ENCODE peak calls at places on chromosomes 5 and 9, in eight cellular contexts. One of them, this sample, is unnamed.
A peak's percentile ranks its signal among the peaks of the same experiment; 100 is the strongest.

GRCh38 chr5:56200856-56201638 is 32.1 kb downstream of the ANKRD55 start:
- DNase-seq in HepG2: peak; percentile 88
- DNase-seq in stomach: peak; percentile 76
- DNase-seq in prostate gland: peak; percentile 58
- DNase-seq in transverse colon: peak; percentile 64
- DNase-seq in upper lobe of left lung: peak; percentile 77
- DNase-seq in breast epithelium: peak; percentile 24
- DNase-seq in esophagus muscularis mucosa: no peak
- DNase-seq in this sample: no peak

GRCh38 chr5:135738564-135738875 is 95.9 kb upstream of the SLC25A48 start:
- DNase-seq in HepG2: no peak
- DNase-seq in stomach: no peak
- DNase-seq in prostate gland: no peak
- DNase-seq in transverse colon: no peak
- DNase-seq in upper lobe of left lung: no peak
- DNase-seq in breast epithelium: no peak
- DNase-seq in esophagus muscularis mucosa: peak; percentile 90
- DNase-seq in this sample: peak; percentile 20

GRCh38 chr9:85941966-85942912 is 1.3 kb downstream of the NAA35 start:
- DNase-seq in HepG2: no peak
- DNase-seq in stomach: no peak
- DNase-seq in prostate gland: peak; percentile 23
- DNase-seq in transverse colon: peak; percentile 28
- DNase-seq in upper lobe of left lung: no peak
- DNase-seq in breast epithelium: no peak
- DNase-seq in esophagus muscularis mucosa: no peak
- DNase-seq in this sample: no peak

GRCh38 chr9:123326662-123327093 is 29.3 kb upstream of the CRB2 start:
- DNase-seq in HepG2: no peak
- DNase-seq in stomach: no peak
- DNase-seq in prostate gland: no peak
- DNase-seq in transverse colon: no peak
- DNase-seq in upper lobe of left lung: peak; percentile 45
- DNase-seq in breast epithelium: no peak
- DNase-seq in esophagus muscularis mucosa: no peak
- DNase-seq in this sample: no peak

GRCh38 chr5:33315170-33315569 is 125.6 kb upstream of the TARS1 start:
- DNase-seq in HepG2: no peak
- DNase-seq in stomach: no peak
- DNase-seq in prostate gland: no peak
- DNase-seq in transverse colon: no peak
- DNase-seq in upper lobe of left lung: no peak
- DNase-seq in breast epithelium: no peak
- DNase-seq in esophagus muscularis mucosa: no peak
- DNase-seq in this sample: no peak

GRCh38 chr5:159704160-159704559 is 212.1 kb upstream of the ADRA1B start:
- DNase-seq in HepG2: no peak
- DNase-seq in stomach: no peak
- DNase-seq in prostate gland: no peak
- DNase-seq in transverse colon: no peak
- DNase-seq in upper lobe of left lung: no peak
- DNase-seq in breast epithelium: no peak
- DNase-seq in esophagus muscularis mucosa: no peak
- DNase-seq in this sample: no peak

GRCh38 chr9:114497727-114498382 is 7.4 kb downstream of the WHRN start:
- DNase-seq in HepG2: no peak
- DNase-seq in stomach: no peak
- DNase-seq in prostate gland: no peak
- DNase-seq in transverse colon: no peak
- DNase-seq in upper lobe of left lung: no peak
- DNase-seq in breast epithelium: no peak
- DNase-seq in esophagus muscularis mucosa: no peak
- DNase-seq in this sample: no peak

GRCh38 chr5:34409376-34409775 is 246.8 kb upstream of the RAI14 start:
- DNase-seq in HepG2: no peak
- DNase-seq in stomach: no peak
- DNase-seq in prostate gland: no peak
- DNase-seq in transverse colon: no peak
- DNase-seq in upper lobe of left lung: no peak
- DNase-seq in breast epithelium: no peak
- DNase-seq in esophagus muscularis mucosa: no peak
- DNase-seq in this sample: no peak

GRCh38 chr5:75243100-75243499 is 6.4 kb upstream of the ANKRD31 start:
- DNase-seq in HepG2: no peak
- DNase-seq in stomach: no peak
- DNase-seq in prostate gland: no peak
- DNase-seq in transverse colon: no peak
- DNase-seq in upper lobe of left lung: no peak
- DNase-seq in breast epithelium: no peak
- DNase-seq in esophagus muscularis mucosa: no peak
- DNase-seq in this sample: no peak

GRCh38 chr5:172731286-172732073 is 39.5 kb downstream of the DUSP1 start:
- DNase-seq in HepG2: peak; percentile 79
- DNase-seq in stomach: peak; percentile 83
- DNase-seq in prostate gland: peak; percentile 89
- DNase-seq in transverse colon: no peak
- DNase-seq in upper lobe of left lung: peak; percentile 85
- DNase-seq in breast epithelium: peak; percentile 90
- DNase-seq in esophagus muscularis mucosa: no peak
- DNase-seq in this sample: peak; percentile 84

GRCh38 chr9:137316012-137316981 is 14.2 kb upstream of the NRARP start:
- DNase-seq in HepG2: no peak
- DNase-seq in stomach: peak; percentile 59
- DNase-seq in prostate gland: no peak
- DNase-seq in transverse colon: peak; percentile 66
- DNase-seq in upper lobe of left lung: no peak
- DNase-seq in breast epithelium: no peak
- DNase-seq in esophagus muscularis mucosa: no peak
- DNase-seq in this sample: peak; percentile 65

GRCh38 chr9:68949271-68950000 is 64.5 kb downstream of the PRKACG start:
- DNase-seq in HepG2: no peak
- DNase-seq in stomach: no peak
- DNase-seq in prostate gland: peak; percentile 41
- DNase-seq in transverse colon: peak; percentile 34
- DNase-seq in upper lobe of left lung: no peak
- DNase-seq in breast epithelium: peak; percentile 31
- DNase-seq in esophagus muscularis mucosa: no peak
- DNase-seq in this sample: no peak

DNA sequence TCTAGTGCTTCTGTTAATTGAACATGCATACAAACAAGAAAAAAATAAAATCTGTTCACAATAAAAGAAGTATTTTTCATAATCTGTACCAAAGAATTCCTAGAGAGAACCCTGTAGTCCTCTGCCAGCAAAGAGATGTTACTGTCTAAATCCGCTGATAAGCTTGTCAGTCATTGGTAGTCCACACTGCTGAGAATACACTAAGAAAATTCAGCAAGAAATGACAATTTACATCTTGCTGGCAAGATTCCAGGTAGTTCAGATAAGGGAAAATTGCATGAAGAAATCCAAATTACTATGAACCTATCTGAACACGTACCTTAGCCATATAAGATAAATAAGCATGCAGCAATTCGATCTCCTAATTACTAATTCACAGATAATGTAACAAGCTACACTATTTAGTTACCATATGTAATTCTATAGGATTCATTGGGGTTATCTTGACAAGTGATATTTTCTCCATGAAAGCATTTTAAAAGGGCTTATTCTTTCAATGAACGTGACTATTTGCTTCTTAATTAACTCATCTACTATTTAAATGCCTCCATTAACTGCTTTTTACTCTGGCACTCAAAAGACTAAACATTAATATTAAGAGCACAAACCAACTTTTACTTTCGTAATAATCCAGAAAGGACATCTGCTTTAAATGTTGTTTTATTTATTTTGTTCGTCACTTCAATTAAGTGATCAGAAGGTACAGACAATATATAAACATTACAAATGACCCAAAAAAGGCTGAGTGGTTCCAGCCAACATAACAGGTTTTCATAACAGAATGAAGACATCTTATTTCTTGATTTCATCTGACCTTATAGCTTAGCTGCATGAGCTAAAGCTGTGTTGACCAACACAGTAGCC is 9.7 kb downstream of the MPDZ start:
- DNase-seq in HepG2: no peak
- DNase-seq in stomach: no peak
- DNase-seq in prostate gland: no peak
- DNase-seq in transverse colon: no peak
- DNase-seq in upper lobe of left lung: no peak
- DNase-seq in breast epithelium: no peak
- DNase-seq in esophagus muscularis mucosa: no peak
- DNase-seq in this sample: no peak
- H3K27ac ChIP-seq in HepG2: no peak overlapping the region
- H3K27ac ChIP-seq in stomach: no peak overlapping the region
- H3K27ac ChIP-seq in prostate gland: no peak overlapping the region
- H3K27ac ChIP-seq in transverse colon: no peak overlapping the region
- H3K27ac ChIP-seq in upper lobe of left lung: no peak overlapping the region
- H3K27ac ChIP-seq in breast epithelium: no peak overlapping the region
- H3K27ac ChIP-seq in esophagus muscularis mucosa: no peak overlapping the region
- H3K27ac ChIP-seq in this sample: no peak overlapping the region

GRCh38 chr5:120450910-120451309 is 13.2 kb upstream of the PRR16 start:
- DNase-seq in HepG2: no peak
- DNase-seq in stomach: no peak
- DNase-seq in prostate gland: no peak
- DNase-seq in transverse colon: no peak
- DNase-seq in upper lobe of left lung: no peak
- DNase-seq in breast epithelium: no peak
- DNase-seq in esophagus muscularis mucosa: no peak
- DNase-seq in this sample: no peak
- TF ChIP-seq POLR2A in HepG2: no peak
- TF ChIP-seq POLR2A in stomach: no peak
- TF ChIP-seq POLR2A in prostate gland: no peak
- TF ChIP-seq POLR2A in transverse colon: no peak
- TF ChIP-seq POLR2A in upper lobe of left lung: no peak
- TF ChIP-seq POLR2A in breast epithelium: no peak
- TF ChIP-seq POLR2A in esophagus muscularis mucosa: no peak
- TF ChIP-seq POLR2A in this sample: no peak

GRCh38 chr5:72476721-72477120 is 30.5 kb downstream of the ZNF366 start:
- DNase-seq in HepG2: no peak
- DNase-seq in stomach: no peak
- DNase-seq in prostate gland: no peak
- DNase-seq in transverse colon: no peak
- DNase-seq in upper lobe of left lung: no peak
- DNase-seq in breast epithelium: no peak
- DNase-seq in esophagus muscularis mucosa: no peak
- DNase-seq in this sample: no peak

GRCh38 chr5:72477644-72478043 is 29.6 kb downstream of the ZNF366 start:
- DNase-seq in HepG2: no peak
- DNase-seq in stomach: no peak
- DNase-seq in prostate gland: no peak
- DNase-seq in transverse colon: no peak
- DNase-seq in upper lobe of left lung: no peak
- DNase-seq in breast epithelium: no peak
- DNase-seq in esophagus muscularis mucosa: no peak
- DNase-seq in this sample: no peak

GRCh38 chr5:72478276-72478675 is 28.9 kb downstream of the ZNF366 start:
- DNase-seq in HepG2: no peak
- DNase-seq in stomach: no peak
- DNase-seq in prostate gland: no peak
- DNase-seq in transverse colon: no peak
- DNase-seq in upper lobe of left lung: no peak
- DNase-seq in breast epithelium: no peak
- DNase-seq in esophagus muscularis mucosa: no peak
- DNase-seq in this sample: no peak

GRCh38 chr5:72477176-72477575 is 30.0 kb downstream of the ZNF366 start:
- DNase-seq in HepG2: no peak
- DNase-seq in stomach: no peak
- DNase-seq in prostate gland: no peak
- DNase-seq in transverse colon: no peak
- DNase-seq in upper lobe of left lung: no peak
- DNase-seq in breast epithelium: no peak
- DNase-seq in esophagus muscularis mucosa: no peak
- DNase-seq in this sample: no peak

DNA sequence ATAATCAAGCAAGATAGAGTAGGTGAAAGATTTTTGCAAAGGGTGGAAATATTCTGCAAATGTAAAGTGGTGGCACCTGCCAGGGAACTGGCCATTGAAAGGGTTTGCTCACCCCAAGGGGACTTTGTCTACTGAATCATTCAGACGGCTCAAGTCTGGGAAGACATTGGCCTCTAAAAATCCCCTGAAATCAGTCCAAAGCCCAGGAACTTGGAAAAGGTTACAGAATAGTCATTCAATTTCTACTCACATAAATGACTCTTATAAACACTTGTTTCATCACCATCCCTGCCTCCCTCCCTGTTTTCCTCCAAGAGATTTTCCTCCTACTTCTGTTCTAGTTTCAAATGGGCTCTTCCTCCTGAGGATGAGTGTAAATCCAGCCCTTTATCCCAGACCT is 28.5 kb downstream of the ZNF366 start:
- DNase-seq in HepG2: no peak
- DNase-seq in stomach: no peak
- DNase-seq in prostate gland: no peak
- DNase-seq in transverse colon: no peak
- DNase-seq in upper lobe of left lung: no peak
- DNase-seq in breast epithelium: no peak
- DNase-seq in esophagus muscularis mucosa: no peak
- DNase-seq in this sample: no peak
- TF ChIP-seq POLR2AphosphoS5 in HepG2: no peak
- TF ChIP-seq POLR2AphosphoS5 in stomach: no peak
- TF ChIP-seq POLR2AphosphoS5 in prostate gland: no peak
- TF ChIP-seq POLR2AphosphoS5 in transverse colon: no peak
- TF ChIP-seq POLR2AphosphoS5 in upper lobe of left lung: no peak
- TF ChIP-seq POLR2AphosphoS5 in breast epithelium: no peak
- TF ChIP-seq POLR2AphosphoS5 in esophagus muscularis mucosa: no peak
- TF ChIP-seq POLR2AphosphoS5 in this sample: no peak

DNA sequence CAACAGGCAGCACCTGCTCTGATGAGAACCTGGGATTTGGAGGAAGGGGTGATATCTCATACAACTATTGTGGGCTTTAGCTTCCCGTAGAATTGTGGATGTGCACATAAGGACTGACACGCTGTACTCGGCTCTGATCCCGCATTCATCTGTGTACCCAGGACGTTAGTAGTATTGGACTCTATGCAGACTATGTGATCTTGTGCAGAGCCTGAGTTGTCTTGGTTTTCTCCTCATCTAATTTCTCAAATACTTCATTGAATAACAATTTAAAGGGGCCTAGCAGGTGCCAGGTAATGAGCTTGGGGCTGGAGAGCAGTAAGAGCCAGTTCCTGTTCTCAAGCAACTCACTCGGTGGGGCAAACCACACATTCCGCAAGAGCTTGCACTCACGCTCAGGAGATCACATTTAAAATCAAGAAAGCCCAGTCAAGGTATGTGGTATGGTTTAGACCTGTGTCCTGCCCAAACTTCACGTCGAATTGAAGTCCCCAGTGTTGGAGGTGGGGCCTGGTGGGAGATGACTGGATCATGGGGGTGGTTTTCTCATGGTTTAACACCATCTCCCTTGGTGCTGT is 14.8 kb downstream of the C5orf15 start:
- DNase-seq in HepG2: no peak
- DNase-seq in stomach: no peak
- DNase-seq in prostate gland: no peak
- DNase-seq in transverse colon: no peak
- DNase-seq in upper lobe of left lung: no peak
- DNase-seq in breast epithelium: no peak
- DNase-seq in esophagus muscularis mucosa: no peak
- DNase-seq in this sample: no peak
- H3K27ac ChIP-seq in HepG2: no peak overlapping the region
- H3K27ac ChIP-seq in stomach: peak overlapping the region; percentile 80
- H3K27ac ChIP-seq in prostate gland: peak overlapping the region; percentile 46
- H3K27ac ChIP-seq in transverse colon: peak overlapping the region; percentile 43
- H3K27ac ChIP-seq in upper lobe of left lung: peak overlapping the region; percentile 66
- H3K27ac ChIP-seq in breast epithelium: peak overlapping the region; percentile 23
- H3K27ac ChIP-seq in esophagus muscularis mucosa: peak overlapping the region; percentile 62
- H3K27ac ChIP-seq in this sample: no peak overlapping the region

This sample was measured in suprapubic skin.